ENCODE peak calls at places on chromosomes 13 and 19, in six cellular contexts. One of them, this sample, is unnamed.

GRCh38 chr19:55228403-55229031 is at the start of gene TMEM86B:
- DNase-seq in sigmoid colon: no peak
- DNase-seq in esophagus muscularis mucosa: no peak
- DNase-seq in transverse colon: no peak
- DNase-seq in HCT116: no peak
- DNase-seq in stomach: peak
- DNase-seq in this sample: no peak

GRCh38 chr13:41509996-41510395 is 52.6 kb downstream of the RGCC start:
- DNase-seq in sigmoid colon: no peak
- DNase-seq in esophagus muscularis mucosa: peak
- DNase-seq in transverse colon: no peak
- DNase-seq in HCT116: no peak
- DNase-seq in stomach: no peak
- DNase-seq in this sample: no peak

GRCh38 chr13:45206340-45206739 is 5.5 kb upstream of the KCTD4 start:
- DNase-seq in sigmoid colon: no peak
- DNase-seq in esophagus muscularis mucosa: no peak
- DNase-seq in transverse colon: no peak
- DNase-seq in HCT116: peak
- DNase-seq in stomach: no peak
- DNase-seq in this sample: no peak

GRCh38 chr13:105193026-105193425 is 1342.4 kb downstream of the EFNB2 start:
- DNase-seq in sigmoid colon: no peak
- DNase-seq in esophagus muscularis mucosa: no peak
- DNase-seq in transverse colon: no peak
- DNase-seq in HCT116: no peak
- DNase-seq in stomach: no peak
- DNase-seq in this sample: no peak

GRCh38 chr13:76667551-76667950 is 218.7 kb downstream of the KCTD12 start:
- DNase-seq in sigmoid colon: no peak
- DNase-seq in esophagus muscularis mucosa: no peak
- DNase-seq in transverse colon: no peak
- DNase-seq in HCT116: no peak
- DNase-seq in stomach: no peak
- DNase-seq in this sample: no peak

GRCh38 chr13:47289578-47289977 is 392.7 kb upstream of the HTR2A start:
- DNase-seq in sigmoid colon: no peak
- DNase-seq in esophagus muscularis mucosa: no peak
- DNase-seq in transverse colon: no peak
- DNase-seq in HCT116: no peak
- DNase-seq in stomach: no peak
- DNase-seq in this sample: no peak

GRCh38 chr19:48897181-48897580 is 1.4 kb downstream of the TULP2 start:
- DNase-seq in sigmoid colon: no peak
- DNase-seq in esophagus muscularis mucosa: no peak
- DNase-seq in transverse colon: no peak
- DNase-seq in HCT116: no peak
- DNase-seq in stomach: no peak
- DNase-seq in this sample: no peak

GRCh38 chr19:35449347-35450043 is 1.4 kb downstream of the FFAR2 start:
- DNase-seq in sigmoid colon: no peak
- DNase-seq in esophagus muscularis mucosa: no peak
- DNase-seq in transverse colon: no peak
- DNase-seq in HCT116: no peak
- DNase-seq in stomach: peak
- DNase-seq in this sample: no peak

GRCh38 chr13:37202264-37202663 is 96.8 kb upstream of the CSNK1A1L start:
- DNase-seq in sigmoid colon: no peak
- DNase-seq in esophagus muscularis mucosa: no peak
- DNase-seq in transverse colon: no peak
- DNase-seq in HCT116: no peak
- DNase-seq in stomach: no peak
- DNase-seq in this sample: no peak

GRCh38 chr13:75219479-75220237 is 262.3 kb downstream of the TBC1D4 start:
- DNase-seq in sigmoid colon: peak
- DNase-seq in esophagus muscularis mucosa: peak
- DNase-seq in transverse colon: peak
- DNase-seq in HCT116: peak
- DNase-seq in stomach: peak
- DNase-seq in this sample: no peak

GRCh38 chr19:33997690-33998089 is 174.6 kb upstream of the LSM14A start:
- DNase-seq in sigmoid colon: no peak
- DNase-seq in esophagus muscularis mucosa: no peak
- DNase-seq in transverse colon: no peak
- DNase-seq in HCT116: no peak
- DNase-seq in stomach: no peak
- DNase-seq in this sample: no peak

GRCh38 chr13:72556945-72557344 is 170.5 kb downstream of the MZT1 start:
- DNase-seq in sigmoid colon: no peak
- DNase-seq in esophagus muscularis mucosa: no peak
- DNase-seq in transverse colon: no peak
- DNase-seq in HCT116: no peak
- DNase-seq in stomach: no peak
- DNase-seq in this sample: no peak

GRCh38 chr19:38676023-38676877 is 28.8 kb downstream of the ACTN4 start:
- DNase-seq in sigmoid colon: no peak
- DNase-seq in esophagus muscularis mucosa: no peak
- DNase-seq in transverse colon: no peak
- DNase-seq in HCT116: no peak
- DNase-seq in stomach: no peak
- DNase-seq in this sample: no peak

GRCh38 chr19:8610041-8610927 is at the start of gene ADAMTS10:
- DNase-seq in sigmoid colon: peak
- DNase-seq in esophagus muscularis mucosa: no peak
- DNase-seq in transverse colon: peak
- DNase-seq in HCT116: no peak
- DNase-seq in stomach: no peak
- DNase-seq in this sample: no peak

GRCh38 chr13:24115671-24116070 is 44.8 kb upstream of the SPATA13 start:
- DNase-seq in sigmoid colon: no peak
- DNase-seq in esophagus muscularis mucosa: no peak
- DNase-seq in transverse colon: no peak
- DNase-seq in HCT116: no peak
- DNase-seq in stomach: no peak
- DNase-seq in this sample: no peak

GRCh38 chr19:7986321-7987083 is 18.9 kb downstream of the ELAVL1 start:
- DNase-seq in sigmoid colon: no peak
- DNase-seq in esophagus muscularis mucosa: no peak
- DNase-seq in transverse colon: no peak
- DNase-seq in HCT116: no peak
- DNase-seq in stomach: no peak
- DNase-seq in this sample: no peak

GRCh38 chr13:74299688-74300087 is 165.5 kb upstream of the KLF12 start:
- DNase-seq in sigmoid colon: no peak
- DNase-seq in esophagus muscularis mucosa: no peak
- DNase-seq in transverse colon: peak
- DNase-seq in HCT116: no peak
- DNase-seq in stomach: no peak
- DNase-seq in this sample: no peak

GRCh38 chr19:16542894-16543498 is 759 bp upstream of the CHERP start:
- DNase-seq in sigmoid colon: no peak
- DNase-seq in esophagus muscularis mucosa: no peak
- DNase-seq in transverse colon: no peak
- DNase-seq in HCT116: no peak
- DNase-seq in stomach: no peak
- DNase-seq in this sample: no peak

GRCh38 chr19:58554494-58555368 is at the start of gene CHMP2A:
- DNase-seq in sigmoid colon: peak
- DNase-seq in esophagus muscularis mucosa: peak
- DNase-seq in transverse colon: peak
- DNase-seq in HCT116: peak
- DNase-seq in stomach: peak
- DNase-seq in this sample: peak

GRCh38 chr13:51518847-51519246 is 65.4 kb upstream of the WDFY2 start:
- DNase-seq in sigmoid colon: no peak
- DNase-seq in esophagus muscularis mucosa: no peak
- DNase-seq in transverse colon: no peak
- DNase-seq in HCT116: no peak
- DNase-seq in stomach: no peak
- DNase-seq in this sample: no peak

GRCh38 chr19:38145627-38146026 is 78.4 kb downstream of the DPF1 start:
- DNase-seq in sigmoid colon: no peak
- DNase-seq in esophagus muscularis mucosa: no peak
- DNase-seq in transverse colon: no peak
- DNase-seq in HCT116: no peak
- DNase-seq in stomach: no peak
- DNase-seq in this sample: no peak

GRCh38 chr13:29905845-29906244 is 55.4 kb upstream of the UBL3 start:
- DNase-seq in sigmoid colon: no peak
- DNase-seq in esophagus muscularis mucosa: no peak
- DNase-seq in transverse colon: peak
- DNase-seq in HCT116: no peak
- DNase-seq in stomach: peak
- DNase-seq in this sample: peak

GRCh38 chr19:6725513-6726231 is 5.2 kb upstream of the C3 start:
- DNase-seq in sigmoid colon: no peak
- DNase-seq in esophagus muscularis mucosa: no peak
- DNase-seq in transverse colon: no peak
- DNase-seq in HCT116: no peak
- DNase-seq in stomach: no peak
- DNase-seq in this sample: no peak

GRCh38 chr19:38742906-38743305 is 1.4 kb downstream of the CAPN12 start:
- DNase-seq in sigmoid colon: no peak
- DNase-seq in esophagus muscularis mucosa: no peak
- DNase-seq in transverse colon: no peak
- DNase-seq in HCT116: no peak
- DNase-seq in stomach: no peak
- DNase-seq in this sample: no peak

GRCh38 chr19:44907613-44908012 is 2.0 kb downstream of the APOE start:
- DNase-seq in sigmoid colon: no peak
- DNase-seq in esophagus muscularis mucosa: no peak
- DNase-seq in transverse colon: no peak
- DNase-seq in HCT116: no peak
- DNase-seq in stomach: no peak
- DNase-seq in this sample: no peak

GRCh38 chr19:44903602-44904425 is 1.8 kb upstream of the APOE start:
- DNase-seq in sigmoid colon: peak
- DNase-seq in esophagus muscularis mucosa: peak
- DNase-seq in transverse colon: peak
- DNase-seq in HCT116: no peak
- DNase-seq in stomach: peak
- DNase-seq in this sample: no peak

GRCh38 chr19:44903216-44903601 is 2.4 kb upstream of the APOE start:
- DNase-seq in sigmoid colon: no peak
- DNase-seq in esophagus muscularis mucosa: no peak
- DNase-seq in transverse colon: no peak
- DNase-seq in HCT116: no peak
- DNase-seq in stomach: no peak
- DNase-seq in this sample: no peak

GRCh38 chr19:44905437-44906160 is at the start of gene APOE:
- DNase-seq in sigmoid colon: no peak
- DNase-seq in esophagus muscularis mucosa: no peak
- DNase-seq in transverse colon: peak
- DNase-seq in HCT116: no peak
- DNase-seq in stomach: no peak
- DNase-seq in this sample: no peak

GRCh38 chr19:44904426-44904994 is 1.1 kb upstream of the APOE start:
- DNase-seq in sigmoid colon: no peak
- DNase-seq in esophagus muscularis mucosa: no peak
- DNase-seq in transverse colon: no peak
- DNase-seq in HCT116: no peak
- DNase-seq in stomach: no peak
- DNase-seq in this sample: no peak
- TF ChIP-seq POLR2A in sigmoid colon: no peak
- TF ChIP-seq POLR2A in esophagus muscularis mucosa: no peak
- TF ChIP-seq POLR2A in transverse colon: no peak
- TF ChIP-seq POLR2A in HCT116: no peak
- TF ChIP-seq POLR2A in stomach: no peak
- TF ChIP-seq POLR2A in this sample: no peak

GRCh38 chr13:26425439-26426358 is 131.8 kb upstream of the WASF3 start:
- DNase-seq in sigmoid colon: peak
- DNase-seq in esophagus muscularis mucosa: no peak
- DNase-seq in transverse colon: peak
- DNase-seq in HCT116: no peak
- DNase-seq in stomach: peak
- DNase-seq in this sample: no peak
- H3K27ac ChIP-seq in sigmoid colon: peak
- H3K27ac ChIP-seq in esophagus muscularis mucosa: peak
- H3K27ac ChIP-seq in transverse colon: peak
- H3K27ac ChIP-seq in HCT116: no peak
- H3K27ac ChIP-seq in stomach: peak
- H3K27ac ChIP-seq in this sample: peak

GRCh38 chr19:11505504-11506100 is at the start of gene ZNF653:
- DNase-seq in sigmoid colon: peak
- DNase-seq in esophagus muscularis mucosa: peak
- DNase-seq in transverse colon: peak
- DNase-seq in HCT116: peak
- DNase-seq in stomach: peak
- DNase-seq in this sample: no peak
- TF ChIP-seq POLR2AphosphoS5 in sigmoid colon: peak
- TF ChIP-seq POLR2AphosphoS5 in esophagus muscularis mucosa: peak
- TF ChIP-seq POLR2AphosphoS5 in transverse colon: peak
- TF ChIP-seq POLR2AphosphoS5 in HCT116: peak
- TF ChIP-seq POLR2AphosphoS5 in stomach: peak
- TF ChIP-seq POLR2AphosphoS5 in this sample: peak

GRCh38 chr19:18204394-18205179 is 745 bp upstream of the RAB3A start:
- DNase-seq in sigmoid colon: peak
- DNase-seq in esophagus muscularis mucosa: no peak
- DNase-seq in transverse colon: peak
- DNase-seq in HCT116: no peak
- DNase-seq in stomach: peak
- DNase-seq in this sample: no peak
- TF ChIP-seq POLR2A in sigmoid colon: peak
- TF ChIP-seq POLR2A in esophagus muscularis mucosa: peak
- TF ChIP-seq POLR2A in transverse colon: no peak
- TF ChIP-seq POLR2A in HCT116: no peak
- TF ChIP-seq POLR2A in stomach: no peak
- TF ChIP-seq POLR2A in this sample: no peak

GRCh38 chr19:3005345-3005744 is 23.7 kb downstream of the TLE2 start:
- DNase-seq in sigmoid colon: no peak
- DNase-seq in esophagus muscularis mucosa: no peak
- DNase-seq in transverse colon: no peak
- DNase-seq in HCT116: no peak
- DNase-seq in stomach: no peak
- DNase-seq in this sample: no peak
- H3K27ac ChIP-seq in sigmoid colon: no peak
- H3K27ac ChIP-seq in esophagus muscularis mucosa: no peak
- H3K27ac ChIP-seq in transverse colon: no peak
- H3K27ac ChIP-seq in HCT116: no peak
- H3K27ac ChIP-seq in stomach: no peak
- H3K27ac ChIP-seq in this sample: no peak

This sample was measured in vagina.